ENCODE peak calls at places on chromosomes 5 and 9, in ten cellular contexts. P, N, V, R, S, B, Q, E, C and F are unnamed samples.

GRCh38 chr5:141490271-141490670 is 1.4 kb downstream of the PCDHGC5 start:
- DNase-seq in P (no peak), N (no peak), V (no peak), R (no peak), S (no peak), B (no peak), Q (no peak), E (no peak), C (no peak), F (no peak)

GRCh38 chr9:126724226-126724625 is 80.6 kb upstream of the ZBTB43 start:
- DNase-seq in P (no peak), N (no peak), V (peak; percentile 6), R (no peak), S (no peak), B (no peak), Q (no peak), E (no peak), C (no peak), F (no peak)

GRCh38 chr5:6365142-6365976 is 13.0 kb downstream of the MED10 start:
- DNase-seq in P (no peak), N (no peak), V (no peak), R (no peak), S (no peak), B (peak; percentile 2), Q (peak; percentile 49), E (no peak), C (no peak), F (no peak)

GRCh38 chr5:56279979-56280378 is 46.8 kb upstream of the ANKRD55 start:
- DNase-seq in P (no peak), N (no peak), V (peak; percentile 39), R (no peak), S (no peak), B (no peak), Q (no peak), E (no peak), C (peak; percentile 62), F (no peak)

GRCh38 chr5:174166231-174167079 is 120.9 kb downstream of the NSG2 start:
- DNase-seq in P (peak; percentile 11), N (no peak), V (no peak), R (peak; percentile 50), S (no peak), B (no peak), Q (peak; percentile 41), E (no peak), C (no peak), F (no peak)

GRCh38 chr5:141382469-141383294 is at the start of gene PCDHGA7:
- DNase-seq in P (no peak), N (no peak), V (peak; percentile 61), R (no peak), S (no peak), B (peak; percentile 54), Q (peak; percentile 58), E (no peak), C (peak; percentile 14), F (no peak)

GRCh38 chr5:178385472-178385853 is 152.9 kb upstream of the PHYKPL start:
- DNase-seq in P (no peak), N (no peak), V (no peak), R (no peak), S (no peak), B (no peak), Q (peak; percentile 50), E (no peak), C (no peak), F (no peak)

GRCh38 chr9:109295475-109296110 is 25.3 kb downstream of the EPB41L4B start:
- DNase-seq in P (no peak), N (no peak), V (no peak), R (no peak), S (no peak), B (peak; percentile 30), Q (no peak), E (no peak), C (no peak), F (no peak)

GRCh38 chr9:91163441-91163772 is 198.3 kb downstream of the AUH start:
- DNase-seq in P (no peak), N (no peak), V (no peak), R (no peak), S (no peak), B (no peak), Q (no peak), E (peak; percentile 48), C (no peak), F (no peak)

GRCh38 chr5:159208508-159209437 is 580 bp downstream of the RNF145 start:
- DNase-seq in P (peak; percentile 39), N (no peak), V (peak; percentile 67), R (peak; percentile 75), S (peak; percentile 56), B (no peak), Q (peak; percentile 81), E (no peak), C (no peak), F (no peak)

GRCh38 chr5:43121565-43122484 is 1.1 kb downstream of the ZNF131 start:
- DNase-seq in P (peak; percentile 49), N (no peak), V (peak; percentile 75), R (no peak), S (no peak), B (peak; percentile 75), Q (no peak), E (no peak), C (peak; percentile 23), F (no peak)

GRCh38 chr5:80318212-80318611 is 1.6 kb upstream of the SPZ1 start:
- DNase-seq in P (peak; percentile 2), N (no peak), V (peak; percentile 62), R (no peak), S (no peak), B (peak; percentile 8), Q (no peak), E (no peak), C (peak; percentile 8), F (no peak)

GRCh38 chr5:6590581-6590980 is 42.3 kb downstream of the NSUN2 start:
- DNase-seq in P (no peak), N (no peak), V (no peak), R (no peak), S (no peak), B (no peak), Q (no peak), E (no peak), C (no peak), F (no peak)

GRCh38 chr9:77865385-77865784 is 166.2 kb downstream of the GNAQ start:
- DNase-seq in P (no peak), N (no peak), V (no peak), R (no peak), S (no peak), B (no peak), Q (no peak), E (no peak), C (no peak), F (no peak)

GRCh38 chr5:1549631-1550030 is 25.9 kb upstream of the LPCAT1 start:
- DNase-seq in P (no peak), N (no peak), V (no peak), R (no peak), S (no peak), B (no peak), Q (no peak), E (no peak), C (no peak), F (no peak)

GRCh38 chr5:32326216-32326772 is 13.6 kb upstream of the MTMR12 start:
- DNase-seq in P (no peak), N (no peak), V (no peak), R (no peak), S (no peak), B (peak; percentile 30), Q (no peak), E (no peak), C (no peak), F (no peak)

GRCh38 chr9:83271665-83272071 is 208.7 kb upstream of the RASEF start:
- DNase-seq in P (no peak), N (no peak), V (no peak), R (no peak), S (no peak), B (no peak), Q (no peak), E (no peak), C (no peak), F (no peak)

GRCh38 chr5:128038641-128039040 is 44.9 kb upstream of the SLC12A2 start:
- DNase-seq in P (no peak), N (no peak), V (peak; percentile 57), R (no peak), S (no peak), B (peak; percentile 49), Q (no peak), E (no peak), C (no peak), F (no peak)

GRCh38 chr9:136551401-136552116 is 5.7 kb upstream of the NOTCH1 start:
- DNase-seq in P (no peak), N (no peak), V (peak; percentile 90), R (peak; percentile 70), S (peak; percentile 82), B (peak; percentile 85), Q (peak; percentile 94), E (no peak), C (no peak), F (no peak)

GRCh38 chr5:91641730-91642350 is 258.7 kb upstream of the ARRDC3 start:
- DNase-seq in P (peak; percentile 51), N (no peak), V (peak; percentile 85), R (peak; percentile 60), S (no peak), B (peak; percentile 63), Q (no peak), E (no peak), C (peak; percentile 36), F (no peak)

GRCh38 chr5:9852686-9853085 is 222.5 kb upstream of the TAS2R1 start:
- DNase-seq in P (no peak), N (no peak), V (peak; percentile 14), R (no peak), S (no peak), B (no peak), Q (no peak), E (no peak), C (peak; percentile 18), F (no peak)

GRCh38 chr5:96175090-96175489 is 213.4 kb upstream of the ELL2 start:
- DNase-seq in P (no peak), N (no peak), V (no peak), R (no peak), S (no peak), B (no peak), Q (no peak), E (no peak), C (no peak), F (no peak)

GRCh38 chr5:77906806-77907205 is 130.7 kb upstream of the TBCA start:
- DNase-seq in P (no peak), N (no peak), V (no peak), R (no peak), S (no peak), B (peak; percentile 6), Q (no peak), E (no peak), C (no peak), F (no peak)

GRCh38 chr9:137878146-137878941 is 762 bp downstream of the CACNA1B start:
- DNase-seq in P (peak; percentile 54), N (peak; percentile 13), V (peak; percentile 35), R (peak; percentile 96), S (no peak), B (peak; percentile 10), Q (peak; percentile 66), E (peak; percentile 58), C (no peak), F (no peak)

GRCh38 chr5:159184858-159185381 is 24.4 kb downstream of the RNF145 start:
- DNase-seq in P (no peak), N (peak; percentile 25), V (peak; percentile 78), R (peak; percentile 40), S (no peak), B (peak; percentile 68), Q (no peak), E (no peak), C (no peak), F (no peak)

GRCh38 chr9:117595650-117596049 is 108.6 kb upstream of the TLR4 start:
- DNase-seq in P (no peak), N (no peak), V (no peak), R (no peak), S (no peak), B (no peak), Q (no peak), E (no peak), C (no peak), F (no peak)

GRCh38 chr9:86516564-86516963 is 162.4 kb upstream of the TUT7 start:
- DNase-seq in P (no peak), N (no peak), V (no peak), R (no peak), S (peak; percentile 17), B (no peak), Q (no peak), E (no peak), C (no peak), F (no peak)

GRCh38 chr5:60339691-60340191 is 360.2 kb downstream of the DEPDC1B start:
- DNase-seq in P (peak; percentile 95), N (no peak), V (no peak), R (no peak), S (peak; percentile 24), B (no peak), Q (peak; percentile 81), E (no peak), C (peak; percentile 50), F (no peak)